ENCODE peak calls at places on chromosomes 2 and 18, in ten cellular contexts. B is pons; O is iris pigment epithelial cell; E is NCI-H1105 treated with DMSO at 0.1 percent for 48 hours; W is glutamatergic neuron; Y is stimulated activated CD4-positive, alpha-beta T cell treated with anti-CD3 and anti-CD28 coated beads, Interleukin-1b, Interleukin-23, amount 100 ng/mL, for 48 hours; L is tibial artery; M is mammary epithelial cell; V is BE2C; S is KBM-7. Z is an unnamed sample.

GRCh38 chr2:182818541-182819308 is 47.7 kb downstream of the FRZB start:
- DNase-seq in B (no peak), O (no peak), E (peak), W (no peak), Y (no peak), L (no peak), M (no peak), V (no peak), S (no peak), Z (peak)

GRCh38 chr18:13260114-13260926 is 41.8 kb downstream of the LDLRAD4 start:
- DNase-seq in B (no peak), O (no peak), E (no peak), W (no peak), Y (no peak), L (peak), M (no peak), V (no peak), S (no peak), Z (no peak)

GRCh38 chr2:182378759-182379158 is 48.1 kb downstream of the PDE1A start:
- DNase-seq in B (no peak), O (no peak), E (no peak), W (no peak), Y (no peak), L (no peak), M (no peak), V (no peak), S (no peak), Z (no peak)

GRCh38 chr2:62014102-62014501 is 108.6 kb downstream of the COMMD1 start:
- DNase-seq in B (peak), O (peak), E (peak), W (peak), Y (no peak), L (peak), M (no peak), V (peak), S (peak), Z (no peak)

GRCh38 chr2:112604952-112605351 is 20.5 kb downstream of the CHCHD5 start:
- DNase-seq in B (no peak), O (no peak), E (no peak), W (no peak), Y (no peak), L (no peak), M (no peak), V (no peak), S (no peak), Z (no peak)

GRCh38 chr2:14420851-14421250 is 211.7 kb upstream of the LRATD1 start:
- DNase-seq in B (peak), O (peak), E (no peak), W (no peak), Y (no peak), L (no peak), M (peak), V (no peak), S (no peak), Z (no peak)

GRCh38 chr2:160353166-160353565 is 140.4 kb downstream of the RBMS1 start:
- DNase-seq in B (no peak), O (no peak), E (no peak), W (no peak), Y (no peak), L (no peak), M (no peak), V (no peak), S (peak), Z (no peak)

GRCh38 chr2:72326759-72327158 is 179.1 kb upstream of the CYP26B1 start:
- DNase-seq in B (no peak), O (peak), E (no peak), W (no peak), Y (no peak), L (no peak), M (peak), V (no peak), S (no peak), Z (no peak)

GRCh38 chr18:54787616-54788015 is 40.7 kb upstream of the RAB27B start:
- DNase-seq in B (no peak), O (peak), E (no peak), W (no peak), Y (no peak), L (no peak), M (no peak), V (no peak), S (no peak), Z (no peak)

GRCh38 chr2:2892378-2892777 is 485.2 kb downstream of the EIPR1 start:
- DNase-seq in B (no peak), O (no peak), E (no peak), W (no peak), Y (no peak), L (no peak), M (no peak), V (no peak), S (no peak), Z (no peak)

GRCh38 chr2:165610591-165611029 is 141.1 kb downstream of the CSRNP3 start:
- DNase-seq in B (no peak), O (no peak), E (no peak), W (no peak), Y (no peak), L (no peak), M (no peak), V (no peak), S (peak), Z (no peak)

GRCh38 chr2:217106650-217107014 is 246.8 kb upstream of the TNP1 start:
- DNase-seq in B (no peak), O (peak), E (no peak), W (no peak), Y (no peak), L (no peak), M (no peak), V (no peak), S (no peak), Z (no peak)

GRCh38 chr2:74459377-74460118 is 1.3 kb downstream of the WBP1 start:
- DNase-seq in B (no peak), O (no peak), E (no peak), W (no peak), Y (no peak), L (no peak), M (no peak), V (no peak), S (no peak), Z (no peak)

GRCh38 chr18:38944446-38945024 is 1378.9 kb upstream of the CELF4 start:
- DNase-seq in B (no peak), O (no peak), E (no peak), W (no peak), Y (no peak), L (no peak), M (no peak), V (no peak), S (no peak), Z (no peak)

GRCh38 chr2:120133572-120134244 is 89.5 kb downstream of the TMEM185B start:
- DNase-seq in B (no peak), O (no peak), E (no peak), W (no peak), Y (no peak), L (no peak), M (no peak), V (no peak), S (no peak), Z (no peak)

GRCh38 chr2:8452296-8452695 is 229.6 kb upstream of the ID2 start:
- DNase-seq in B (no peak), O (no peak), E (no peak), W (no peak), Y (no peak), L (no peak), M (no peak), V (no peak), S (no peak), Z (no peak)

GRCh38 chr2:67782443-67782842 is 280.4 kb downstream of the C1D start:
- DNase-seq in B (peak), O (peak), E (no peak), W (no peak), Y (no peak), L (no peak), M (no peak), V (no peak), S (no peak), Z (no peak)

GRCh38 chr2:158685646-158686045 is 109.5 kb upstream of the DAPL1 start:
- DNase-seq in B (no peak), O (no peak), E (no peak), W (no peak), Y (no peak), L (no peak), M (peak), V (no peak), S (no peak), Z (no peak)

GRCh38 chr2:226483745-226484619 is 315.6 kb downstream of the IRS1 start:
- DNase-seq in B (no peak), O (peak), E (no peak), W (no peak), Y (no peak), L (no peak), M (peak), V (no peak), S (no peak), Z (peak)

GRCh38 chr2:176461686-176462376 is 192.6 kb downstream of the MTX2 start:
- DNase-seq in B (no peak), O (no peak), E (no peak), W (no peak), Y (no peak), L (no peak), M (no peak), V (no peak), S (no peak), Z (no peak)

GRCh38 chr2:159936471-159936870 is 125.9 kb downstream of the PLA2R1 start:
- DNase-seq in B (no peak), O (no peak), E (no peak), W (no peak), Y (no peak), L (no peak), M (no peak), V (peak), S (peak), Z (peak)

GRCh38 chr2:128736689-128737545 is 418.2 kb upstream of the HS6ST1 start:
- DNase-seq in B (peak), O (peak), E (no peak), W (peak), Y (peak), L (peak), M (peak), V (peak), S (peak), Z (peak)

GRCh38 chr2:196274387-196274809 is 103.0 kb upstream of the STK17B start:
- DNase-seq in B (no peak), O (peak), E (peak), W (no peak), Y (no peak), L (peak), M (peak), V (peak), S (peak), Z (no peak)

GRCh38 chr2:42824454-42824807 is 32.0 kb upstream of the HAAO start:
- DNase-seq in B (no peak), O (no peak), E (no peak), W (no peak), Y (no peak), L (no peak), M (no peak), V (no peak), S (no peak), Z (no peak)

GRCh38 chr18:78918707-78919106 is 60.9 kb upstream of the SALL3 start:
- DNase-seq in B (no peak), O (no peak), E (no peak), W (no peak), Y (no peak), L (no peak), M (no peak), V (no peak), S (no peak), Z (no peak)

GRCh38 chr2:18077211-18077610 is 198.7 kb downstream of the KCNS3 start:
- DNase-seq in B (no peak), O (no peak), E (no peak), W (no peak), Y (no peak), L (no peak), M (no peak), V (no peak), S (no peak), Z (no peak)

GRCh38 chr2:44940053-44940494 is 1.4 kb upstream of the SIX3 start:
- DNase-seq in B (no peak), O (no peak), E (no peak), W (no peak), Y (no peak), L (no peak), M (no peak), V (no peak), S (no peak), Z (no peak)

GRCh38 chr2:181440919-181441318 is 16.3 kb upstream of the ITGA4 start:
- DNase-seq in B (no peak), O (no peak), E (no peak), W (no peak), Y (no peak), L (no peak), M (no peak), V (no peak), S (no peak), Z (no peak)

GRCh38 chr2:216279011-216279410 is 93.3 kb downstream of the MARCHF4 start:
- DNase-seq in B (no peak), O (no peak), E (no peak), W (no peak), Y (no peak), L (no peak), M (no peak), V (no peak), S (no peak), Z (no peak)

GRCh38 chr18:34709104-34709503 is 994 bp upstream of the DTNA start:
- DNase-seq in B (no peak), O (peak), E (no peak), W (no peak), Y (no peak), L (peak), M (peak), V (no peak), S (no peak), Z (no peak)

GRCh38 chr18:21146016-21146415 is 34.4 kb upstream of the ROCK1 start:
- DNase-seq in B (no peak), O (peak), E (no peak), W (no peak), Y (no peak), L (no peak), M (no peak), V (no peak), S (peak), Z (no peak)

Z was measured in NT2/D1.